ENCODE peak calls at places on chromosomes 2 and 18, in eight cellular contexts. O is brain microvascular endothelial cell; M is CD8-positive, alpha-beta memory T cell; N is keratinocyte; C is HL-60; Z is body of pancreas; X is astrocyte; E is substantia nigra. P is an unnamed sample.

GRCh38 chr18:44725300-44726096 is 44.8 kb downstream of the SETBP1 start:
- DNase-seq in E (no peak), N (no peak), Z (peak), O (peak), X (peak), M (peak), C (peak), P (no peak)

GRCh38 chr18:75638597-75639467 is 211.3 kb upstream of the SMIM21 start:
- DNase-seq in C (peak), E (peak), Z (no peak), M (no peak), O (peak), N (no peak), X (peak), P (no peak)

GRCh38 chr18:34738173-34738894 is 28.2 kb downstream of the DTNA start:
- DNase-seq in N (peak), X (peak), O (peak), E (no peak), M (no peak), Z (no peak), C (no peak), P (no peak)

GRCh38 chr2:62140785-62141740 is 54.9 kb upstream of the B3GNT2 start:
- DNase-seq in O (no peak), X (no peak), Z (no peak), E (no peak), N (no peak), C (no peak), M (no peak), P (no peak)

GRCh38 chr2:171430516-171431410 is 3.0 kb downstream of the METTL8 start:
- DNase-seq in C (no peak), M (no peak), X (no peak), E (no peak), O (no peak), N (no peak), Z (no peak), P (no peak)

GRCh38 chr18:36424741-36425142 is 127.2 kb downstream of the FHOD3 start:
- DNase-seq in E (no peak), N (no peak), Z (no peak), X (no peak), C (no peak), M (no peak), O (no peak), P (no peak)

GRCh38 chr18:13726972-13727331 is 479 bp downstream of the RNMT start:
- DNase-seq in X (no peak), E (no peak), N (no peak), Z (peak), O (peak), C (no peak), M (peak), P (no peak)

GRCh38 chr2:160471950-160472349 is 21.7 kb downstream of the RBMS1 start:
- DNase-seq in N (no peak), M (no peak), X (no peak), O (no peak), C (no peak), Z (no peak), E (no peak), P (no peak)

GRCh38 chr2:80303825-80304521 is 579 bp downstream of the LRRTM1 start:
- DNase-seq in Z (no peak), X (no peak), E (no peak), O (no peak), N (no peak), C (no peak), M (no peak), P (no peak)

GRCh38 chr2:154455201-154455600 is 243.3 kb upstream of the KCNJ3 start:
- DNase-seq in N (no peak), M (no peak), X (peak), E (no peak), C (no peak), Z (no peak), O (peak), P (no peak)

GRCh38 chr2:72136933-72137497 is 10.6 kb downstream of the CYP26B1 start:
- DNase-seq in C (no peak), O (no peak), X (no peak), Z (no peak), N (no peak), E (no peak), M (peak), P (no peak)

GRCh38 chr2:20074901-20075300 is 23.5 kb upstream of the LAPTM4A start:
- DNase-seq in O (no peak), C (no peak), N (no peak), M (no peak), Z (no peak), E (no peak), X (no peak), P (no peak)

GRCh38 chr2:241898681-241899270 is 29.2 kb downstream of the RTP5 start:
- DNase-seq in E (no peak), O (no peak), M (no peak), N (no peak), C (no peak), X (no peak), Z (peak), P (no peak)

GRCh38 chr2:45975752-45976517 is 321.3 kb upstream of the EPAS1 start:
- DNase-seq in E (no peak), N (no peak), Z (no peak), C (no peak), X (no peak), M (no peak), O (no peak), P (no peak)

GRCh38 chr2:9675369-9676351 is 44.9 kb upstream of the YWHAQ start:
- DNase-seq in C (no peak), N (peak), Z (no peak), X (peak), E (no peak), O (peak), M (no peak), P (no peak)

GRCh38 chr2:217996345-217996744 is 6.5 kb downstream of the TNS1 start:
- DNase-seq in X (peak), Z (peak), O (peak), C (peak), E (no peak), N (no peak), M (no peak), P (no peak)

GRCh38 chr2:121530210-121530562 is 494 bp upstream of the RNU4ATAC start:
- DNase-seq in C (no peak), X (peak), M (no peak), N (no peak), E (peak), Z (peak), O (peak), P (peak)

GRCh38 chr2:42827647-42828486 is 35.5 kb upstream of the HAAO start:
- DNase-seq in M (peak), X (peak), N (no peak), O (peak), C (peak), Z (peak), E (peak), P (peak)

GRCh38 chr18:62788891-62789290 is 73.5 kb downstream of the PHLPP1 start:
- DNase-seq in N (no peak), O (no peak), E (no peak), M (no peak), X (peak), Z (no peak), C (no peak), P (no peak)

DNA sequence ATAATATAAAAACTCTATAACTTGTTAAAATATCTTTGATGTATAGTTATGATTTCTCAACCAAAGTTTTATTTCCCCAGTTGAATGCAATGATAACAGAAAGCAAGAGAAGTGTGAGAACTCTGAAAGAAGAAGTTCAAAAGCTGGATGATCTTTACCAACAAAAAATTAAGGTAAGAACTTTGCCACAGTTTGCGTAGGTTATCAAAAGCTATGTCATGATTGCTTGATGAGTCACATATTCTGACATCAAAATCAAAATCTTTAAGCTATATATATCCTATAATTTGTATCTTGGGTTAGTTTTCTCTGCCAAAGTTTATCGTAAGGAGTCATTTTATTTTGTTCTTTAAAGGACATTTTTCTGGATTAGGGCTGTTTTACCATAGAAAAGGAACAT is 35.0 kb downstream of the NDC80 start:
- DNase-seq in N (no peak), O (no peak), X (peak), C (no peak), Z (no peak), E (no peak), M (no peak), P (no peak)
- H3K27ac ChIP-seq in N (no peak), O (no peak), X (no peak), C (no peak), Z (no peak), E (no peak), M (peak), P (no peak)

GRCh38 chr2:111966241-111966640 is 67.8 kb downstream of the MERTK start:
- DNase-seq in M (no peak), Z (no peak), C (no peak), O (no peak), N (no peak), X (no peak), E (no peak), P (no peak)
- H3K27ac ChIP-seq in M (no peak), Z (no peak), C (no peak), O (no peak), N (no peak), X (no peak), E (no peak), P (no peak)

DNA sequence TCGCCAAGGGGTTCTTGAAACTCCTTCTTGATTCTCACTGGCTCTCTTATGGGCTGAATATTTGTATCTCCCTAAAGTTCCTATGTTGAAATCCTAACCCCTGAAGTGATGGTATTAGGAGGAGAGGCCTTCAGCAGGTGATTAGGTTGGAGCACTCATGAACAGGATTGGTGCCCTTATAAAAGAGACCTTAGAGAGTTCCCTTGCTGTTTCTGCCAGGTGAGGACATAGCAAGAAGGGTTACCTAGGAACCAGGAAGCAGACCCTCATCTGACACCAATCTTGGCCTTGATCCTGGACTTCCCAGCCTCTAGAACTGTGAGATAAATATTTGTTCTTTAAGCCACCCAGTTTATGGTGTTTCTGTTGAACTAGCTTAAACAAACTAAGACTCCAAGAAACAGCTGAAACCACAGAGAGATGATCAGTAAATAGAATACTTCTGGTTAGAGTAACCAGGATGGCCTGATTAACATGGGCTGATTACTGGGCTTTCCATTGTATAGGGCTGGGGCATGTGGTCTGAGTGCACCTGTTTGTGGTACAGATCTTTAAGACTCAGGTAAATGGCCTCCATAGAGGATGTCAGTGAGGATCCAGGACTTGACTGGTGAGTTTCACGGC is 7.7 kb upstream of the CDC42EP3 start:
- DNase-seq in M (no peak), E (no peak), O (no peak), Z (no peak), X (no peak), N (no peak), C (no peak), P (no peak)
- H3K27ac ChIP-seq in M (no peak), E (no peak), O (no peak), Z (no peak), X (no peak), N (no peak), C (no peak), P (no peak)

GRCh38 chr2:16613475-16613874 is 52.2 kb downstream of the CYRIA start:
- DNase-seq in E (no peak), C (no peak), O (no peak), M (no peak), Z (no peak), N (no peak), X (no peak), P (no peak)

GRCh38 chr2:16614314-16614860 is 51.2 kb downstream of the CYRIA start:
- DNase-seq in O (peak), N (no peak), M (no peak), X (no peak), Z (no peak), C (no peak), E (no peak), P (no peak)

GRCh38 chr2:16615246-16615645 is 50.4 kb downstream of the CYRIA start:
- DNase-seq in X (no peak), E (no peak), M (no peak), N (no peak), Z (no peak), O (no peak), C (no peak), P (no peak)

GRCh38 chr2:16617282-16618266 is 48.1 kb downstream of the CYRIA start:
- DNase-seq in Z (peak), C (no peak), M (no peak), E (peak), O (peak), X (no peak), N (no peak), P (no peak)

DNA sequence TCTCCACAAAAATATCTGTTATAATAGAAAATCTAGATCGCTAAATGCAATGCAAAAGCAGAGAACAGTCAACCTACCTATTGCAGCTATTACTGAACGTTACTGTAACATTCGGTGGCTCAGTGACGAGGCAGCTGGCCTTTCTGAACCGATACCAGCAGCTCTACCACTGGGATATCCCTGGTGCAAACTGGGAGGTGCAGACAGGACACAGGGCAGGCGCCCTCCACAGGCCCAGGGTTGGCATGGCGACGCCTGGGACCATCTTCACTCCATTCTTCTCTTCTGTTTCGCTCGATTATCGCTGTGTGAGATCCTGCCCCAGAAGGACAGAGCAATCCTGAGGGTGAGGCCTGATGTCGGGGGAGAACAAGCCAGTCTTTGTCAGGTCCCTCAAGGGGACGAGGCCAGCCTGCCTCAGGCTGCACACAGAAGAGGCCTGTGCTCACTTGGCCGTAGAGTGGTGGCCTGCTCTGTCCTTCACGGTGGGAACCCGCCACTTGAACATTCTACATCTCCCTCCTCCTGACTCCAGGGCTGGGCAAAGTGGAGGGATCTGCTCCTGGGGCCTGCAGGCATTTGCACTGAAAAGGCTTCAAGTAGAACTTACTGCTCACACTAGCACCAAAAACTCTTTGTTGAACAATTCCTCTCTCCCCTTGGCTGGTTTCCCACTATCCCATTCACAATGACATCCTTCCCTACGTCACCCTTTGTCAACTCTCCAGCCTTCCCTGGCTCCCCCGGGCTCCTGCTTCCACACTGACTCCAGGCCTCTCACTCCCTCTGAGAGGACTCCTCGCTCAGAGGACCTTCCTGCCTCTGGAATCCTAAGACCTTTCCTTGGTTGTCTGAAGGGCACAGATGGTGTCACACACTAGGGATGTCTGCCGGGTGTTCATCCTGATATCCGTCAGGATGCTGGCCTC is 49.7 kb downstream of the CYRIA start:
- DNase-seq in C (no peak), M (no peak), N (no peak), E (peak), O (no peak), Z (no peak), X (no peak), P (peak)
- H3K27ac ChIP-seq in C (no peak), M (no peak), N (no peak), E (peak), O (no peak), Z (no peak), X (no peak), P (peak)

DNA sequence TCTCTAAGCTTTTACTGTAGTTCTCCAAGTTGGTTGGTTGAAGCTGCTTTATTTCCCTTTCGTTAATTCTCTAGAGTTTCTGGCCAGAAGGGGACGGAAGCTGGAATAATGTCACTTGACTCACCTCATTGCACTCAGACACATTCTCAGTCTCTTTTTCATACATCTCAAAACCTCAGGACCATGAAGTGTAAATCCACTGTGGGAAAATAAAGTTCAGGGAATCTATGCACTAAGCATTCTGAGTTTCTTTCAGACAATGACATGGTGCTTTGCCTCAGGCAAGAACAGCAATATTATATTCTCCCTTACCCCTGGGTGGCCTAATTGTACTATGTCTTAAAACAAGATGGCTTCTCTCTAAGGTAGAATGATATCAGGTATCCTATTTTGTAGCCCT is 167.8 kb downstream of the PRPF40A start:
- DNase-seq in C (no peak), M (no peak), N (no peak), Z (no peak), E (no peak), X (peak), O (no peak), P (no peak)
- H3K27ac ChIP-seq in C (no peak), M (no peak), N (no peak), Z (no peak), E (peak), X (peak), O (no peak), P (no peak)

DNA sequence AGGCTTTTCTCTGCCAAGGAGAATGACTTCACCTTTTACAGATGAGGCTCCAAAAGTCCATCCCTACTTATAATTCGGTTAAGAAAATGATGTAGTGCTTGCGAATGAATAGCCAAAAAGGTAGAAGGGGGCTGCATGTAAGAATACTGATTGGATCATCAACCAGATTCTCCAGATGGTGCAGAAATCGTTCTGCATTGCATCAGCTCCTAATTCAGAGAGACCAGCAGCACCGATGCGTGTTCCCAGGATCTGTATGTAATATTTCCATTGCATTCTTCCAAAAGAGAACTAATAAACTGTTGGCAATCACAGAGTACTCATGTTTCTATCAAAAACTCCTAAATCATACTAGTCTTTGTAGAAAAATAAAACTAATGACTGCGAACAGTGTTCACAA is 91.9 kb downstream of the EPHA4 start:
- DNase-seq in E (no peak), X (no peak), N (no peak), M (no peak), O (no peak), C (no peak), Z (no peak), P (no peak)
- H3K27ac ChIP-seq in E (no peak), X (no peak), N (no peak), M (no peak), O (no peak), C (no peak), Z (no peak), P (no peak)

DNA sequence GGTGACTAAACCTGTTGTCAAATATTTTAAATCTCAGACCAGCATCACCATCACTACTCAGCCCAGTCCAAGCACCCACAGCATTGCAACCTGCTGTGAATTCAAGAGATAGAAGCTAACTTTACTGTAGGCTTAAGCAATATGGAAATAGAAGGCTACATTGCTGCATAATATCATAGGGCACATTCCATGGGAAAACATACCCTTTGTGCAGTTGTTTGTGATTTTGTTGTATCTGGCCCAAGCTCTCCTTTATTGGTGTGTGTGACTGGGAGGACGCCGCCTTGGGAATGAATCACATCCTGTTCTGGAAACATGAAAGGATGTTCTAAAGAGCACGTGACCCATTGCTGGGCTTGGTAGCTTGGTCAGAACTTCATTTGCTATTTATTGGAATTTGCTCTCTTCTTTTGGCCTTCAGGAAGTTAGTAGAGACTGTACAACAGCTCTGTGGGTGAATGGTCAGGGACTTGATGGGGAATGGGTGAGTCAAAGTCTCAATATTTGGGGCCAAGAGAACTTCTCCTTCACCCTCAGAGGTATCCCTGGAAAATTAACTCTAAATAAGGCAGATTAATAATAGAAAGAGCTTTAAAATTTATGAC is 106.8 kb upstream of the SERPINE2 start:
- DNase-seq in O (peak), C (no peak), E (no peak), M (no peak), Z (no peak), X (peak), N (peak), P (no peak)
- H3K27ac ChIP-seq in O (peak), C (no peak), E (no peak), M (no peak), Z (no peak), X (peak), N (peak), P (no peak)

GRCh38 chr2:233671290-233672161 is at the start of gene UGT1A9:
- DNase-seq in Z (no peak), M (no peak), N (no peak), X (no peak), E (no peak), O (no peak), C (no peak), P (no peak)
- H3K27ac ChIP-seq in Z (no peak), M (no peak), N (no peak), X (no peak), E (no peak), O (no peak), C (no peak), P (no peak)

GRCh38 chr2:106996136-106996769 is 110.3 kb upstream of the ST6GAL2 start:
- DNase-seq in M (no peak), C (no peak), O (no peak), X (no peak), Z (no peak), E (no peak), N (no peak), P (no peak)
- H3K27ac ChIP-seq in M (no peak), C (no peak), O (no peak), X (no peak), Z (no peak), E (no peak), N (no peak), P (no peak)

P was measured in caudate nucleus.